ENCODE peak calls at places on chromosomes 16 and 17, in five cellular contexts. One of them, this sample, is unnamed. For H3K9me3 and H3K27me3, the result is how much of the 10 kb centered on the place peaks cover.

GRCh38 chr16:48317614-48318013 is 67.6 kb downstream of the SIAH1 start:
- DNase-seq in small intestine: no peak
- DNase-seq in Panc1: no peak
- DNase-seq in neural progenitor cell: no peak
- DNase-seq in uterus: no peak
- DNase-seq in this sample: peak

GRCh38 chr17:40325156-40326013 is 16.4 kb downstream of the RARA start:
- DNase-seq in uterus: no peak
- DNase-seq in small intestine: no peak
- DNase-seq in neural progenitor cell: no peak
- DNase-seq in Panc1: no peak
- DNase-seq in this sample: no peak

GRCh38 chr17:15744885-15745284 is 12.8 kb downstream of the TBC1D26 start:
- DNase-seq in neural progenitor cell: no peak
- DNase-seq in small intestine: no peak
- DNase-seq in Panc1: no peak
- DNase-seq in uterus: no peak
- DNase-seq in this sample: no peak

GRCh38 chr17:66310528-66311148 is 8.2 kb downstream of the PRKCA start:
- DNase-seq in small intestine: no peak
- DNase-seq in Panc1: no peak
- DNase-seq in uterus: no peak
- DNase-seq in neural progenitor cell: peak
- DNase-seq in this sample: no peak

GRCh38 chr16:88454315-88455057 is 1.4 kb downstream of the ZFPM1 start:
- DNase-seq in neural progenitor cell: peak
- DNase-seq in Panc1: no peak
- DNase-seq in uterus: no peak
- DNase-seq in small intestine: peak
- DNase-seq in this sample: no peak

GRCh38 chr17:72972263-72972951 is 120.1 kb downstream of the SLC39A11 start:
- DNase-seq in uterus: no peak
- DNase-seq in neural progenitor cell: no peak
- DNase-seq in small intestine: peak
- DNase-seq in Panc1: no peak
- DNase-seq in this sample: no peak

GRCh38 chr17:47803201-47803600 is 18.4 kb downstream of the OSBPL7 start:
- DNase-seq in neural progenitor cell: no peak
- DNase-seq in uterus: no peak
- DNase-seq in Panc1: no peak
- DNase-seq in small intestine: no peak
- DNase-seq in this sample: no peak

GRCh38 chr16:28820016-28820415 is 2.8 kb upstream of the ATXN2L start:
- DNase-seq in neural progenitor cell: no peak
- DNase-seq in uterus: no peak
- DNase-seq in small intestine: peak
- DNase-seq in Panc1: no peak
- DNase-seq in this sample: no peak

GRCh38 chr17:7613769-7614421 is 802 bp downstream of the FXR2 start:
- DNase-seq in neural progenitor cell: no peak
- DNase-seq in uterus: no peak
- DNase-seq in Panc1: no peak
- DNase-seq in small intestine: peak
- DNase-seq in this sample: no peak

GRCh38 chr16:87318158-87318644 is 1.0 kb upstream of the C16orf95 start:
- DNase-seq in uterus: no peak
- DNase-seq in Panc1: no peak
- DNase-seq in neural progenitor cell: no peak
- DNase-seq in small intestine: peak
- DNase-seq in this sample: no peak

GRCh38 chr16:88505405-88506082 is 52.5 kb downstream of the ZFPM1 start:
- DNase-seq in uterus: peak
- DNase-seq in neural progenitor cell: no peak
- DNase-seq in Panc1: no peak
- DNase-seq in small intestine: peak
- DNase-seq in this sample: peak

GRCh38 chr17:54944796-54945195 is 23.7 kb downstream of the COX11 start:
- DNase-seq in small intestine: no peak
- DNase-seq in Panc1: no peak
- DNase-seq in uterus: no peak
- DNase-seq in neural progenitor cell: no peak
- DNase-seq in this sample: no peak

GRCh38 chr16:19294156-19294649 is 8.7 kb downstream of the CLEC19A start:
- DNase-seq in uterus: peak
- DNase-seq in Panc1: no peak
- DNase-seq in small intestine: peak
- DNase-seq in neural progenitor cell: no peak
- DNase-seq in this sample: no peak

GRCh38 chr17:64496786-64497564 is at the start of gene POLG2:
- DNase-seq in small intestine: peak
- DNase-seq in neural progenitor cell: peak
- DNase-seq in uterus: peak
- DNase-seq in Panc1: no peak
- DNase-seq in this sample: peak

GRCh38 chr17:13158511-13159240 is 140.8 kb upstream of the ELAC2 start:
- DNase-seq in neural progenitor cell: no peak
- DNase-seq in small intestine: no peak
- DNase-seq in uterus: no peak
- DNase-seq in Panc1: no peak
- DNase-seq in this sample: no peak

GRCh38 chr16:67431077-67431804 is at the start of gene HSD11B2:
- DNase-seq in Panc1: no peak
- DNase-seq in neural progenitor cell: peak
- DNase-seq in small intestine: peak
- DNase-seq in uterus: peak
- DNase-seq in this sample: peak

GRCh38 chr16:73228649-73229048 is 180.7 kb upstream of the ZFHX3 start:
- DNase-seq in Panc1: no peak
- DNase-seq in neural progenitor cell: no peak
- DNase-seq in uterus: no peak
- DNase-seq in small intestine: no peak
- DNase-seq in this sample: peak

GRCh38 chr16:27723711-27724490 is 174.0 kb downstream of the KATNIP start:
- DNase-seq in neural progenitor cell: no peak
- DNase-seq in Panc1: no peak
- DNase-seq in small intestine: peak
- DNase-seq in uterus: no peak
- DNase-seq in this sample: no peak

DNA sequence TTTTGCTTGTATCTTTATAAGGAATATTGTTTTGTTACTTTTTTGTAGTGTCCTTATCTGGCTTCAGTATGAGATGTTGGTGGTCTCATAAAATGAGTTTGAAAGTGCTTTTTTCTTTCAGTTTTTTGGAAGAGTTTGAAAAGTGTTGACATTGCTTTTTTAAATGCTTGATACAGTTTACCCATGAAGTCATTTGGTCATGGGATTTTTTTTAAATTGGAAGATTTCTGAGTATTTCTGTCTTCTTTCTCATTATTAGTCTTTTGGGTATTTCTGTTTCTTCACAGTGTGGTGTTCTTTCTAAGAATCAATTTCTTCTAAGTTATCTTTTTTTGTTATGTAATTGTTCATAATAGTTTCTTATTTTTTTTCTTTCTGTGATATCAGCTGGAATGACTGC is 15.1 kb downstream of the ZNF267 start:
- DNase-seq in neural progenitor cell: no peak
- DNase-seq in small intestine: no peak
- DNase-seq in Panc1: no peak
- DNase-seq in uterus: no peak
- DNase-seq in this sample: no peak
- H3K9me3 ChIP-seq in neural progenitor cell: under half
- H3K9me3 ChIP-seq in small intestine: under half
- H3K9me3 ChIP-seq in Panc1: half or more
- H3K9me3 ChIP-seq in uterus: under half
- H3K9me3 ChIP-seq in this sample: under half

GRCh38 chr16:75244225-75244792 is 7.1 kb downstream of the BCAR1 start:
- DNase-seq in small intestine: no peak
- DNase-seq in uterus: peak
- DNase-seq in neural progenitor cell: no peak
- DNase-seq in Panc1: no peak
- DNase-seq in this sample: peak

GRCh38 chr16:75244844-75245758 is 6.3 kb downstream of the BCAR1 start:
- DNase-seq in Panc1: peak
- DNase-seq in small intestine: peak
- DNase-seq in neural progenitor cell: peak
- DNase-seq in uterus: peak
- DNase-seq in this sample: peak

GRCh38 chr16:75241955-75242354 is 9.5 kb downstream of the BCAR1 start:
- DNase-seq in small intestine: no peak
- DNase-seq in Panc1: no peak
- DNase-seq in neural progenitor cell: no peak
- DNase-seq in uterus: no peak
- DNase-seq in this sample: no peak

GRCh38 chr16:75241412-75241811 is 10.0 kb downstream of the BCAR1 start:
- DNase-seq in uterus: no peak
- DNase-seq in Panc1: no peak
- DNase-seq in small intestine: no peak
- DNase-seq in neural progenitor cell: no peak
- DNase-seq in this sample: no peak

GRCh38 chr16:75243667-75244224 is 7.7 kb downstream of the BCAR1 start:
- DNase-seq in neural progenitor cell: no peak
- DNase-seq in small intestine: no peak
- DNase-seq in Panc1: no peak
- DNase-seq in uterus: no peak
- DNase-seq in this sample: no peak
- H3K27me3 ChIP-seq in neural progenitor cell: under half
- H3K27me3 ChIP-seq in small intestine: under half
- H3K27me3 ChIP-seq in Panc1: under half
- H3K27me3 ChIP-seq in uterus: under half
- H3K27me3 ChIP-seq in this sample: under half

GRCh38 chr17:42087042-42087701 is 11.1 kb downstream of the ZNF385C start:
- DNase-seq in neural progenitor cell: no peak
- DNase-seq in uterus: no peak
- DNase-seq in Panc1: no peak
- DNase-seq in small intestine: no peak
- DNase-seq in this sample: no peak
- H3K4me3 ChIP-seq in neural progenitor cell: no peak
- H3K4me3 ChIP-seq in uterus: no peak
- H3K4me3 ChIP-seq in Panc1: no peak
- H3K4me3 ChIP-seq in small intestine: no peak
- H3K4me3 ChIP-seq in this sample: no peak

GRCh38 chr17:5184284-5184683 is 7.4 kb downstream of the ZNF594 start:
- DNase-seq in small intestine: no peak
- DNase-seq in Panc1: no peak
- DNase-seq in uterus: no peak
- DNase-seq in neural progenitor cell: no peak
- DNase-seq in this sample: no peak

GRCh38 chr17:5182597-5183409 is 8.9 kb downstream of the ZNF594 start:
- DNase-seq in small intestine: no peak
- DNase-seq in uterus: no peak
- DNase-seq in Panc1: no peak
- DNase-seq in neural progenitor cell: no peak
- DNase-seq in this sample: no peak

GRCh38 chr17:5183410-5183793 is 8.3 kb downstream of the ZNF594 start:
- DNase-seq in neural progenitor cell: no peak
- DNase-seq in small intestine: no peak
- DNase-seq in Panc1: no peak
- DNase-seq in uterus: no peak
- DNase-seq in this sample: no peak

GRCh38 chr17:5179003-5179402 is 12.7 kb downstream of the ZNF594 start:
- DNase-seq in Panc1: no peak
- DNase-seq in uterus: no peak
- DNase-seq in neural progenitor cell: no peak
- DNase-seq in small intestine: no peak
- DNase-seq in this sample: no peak

DNA sequence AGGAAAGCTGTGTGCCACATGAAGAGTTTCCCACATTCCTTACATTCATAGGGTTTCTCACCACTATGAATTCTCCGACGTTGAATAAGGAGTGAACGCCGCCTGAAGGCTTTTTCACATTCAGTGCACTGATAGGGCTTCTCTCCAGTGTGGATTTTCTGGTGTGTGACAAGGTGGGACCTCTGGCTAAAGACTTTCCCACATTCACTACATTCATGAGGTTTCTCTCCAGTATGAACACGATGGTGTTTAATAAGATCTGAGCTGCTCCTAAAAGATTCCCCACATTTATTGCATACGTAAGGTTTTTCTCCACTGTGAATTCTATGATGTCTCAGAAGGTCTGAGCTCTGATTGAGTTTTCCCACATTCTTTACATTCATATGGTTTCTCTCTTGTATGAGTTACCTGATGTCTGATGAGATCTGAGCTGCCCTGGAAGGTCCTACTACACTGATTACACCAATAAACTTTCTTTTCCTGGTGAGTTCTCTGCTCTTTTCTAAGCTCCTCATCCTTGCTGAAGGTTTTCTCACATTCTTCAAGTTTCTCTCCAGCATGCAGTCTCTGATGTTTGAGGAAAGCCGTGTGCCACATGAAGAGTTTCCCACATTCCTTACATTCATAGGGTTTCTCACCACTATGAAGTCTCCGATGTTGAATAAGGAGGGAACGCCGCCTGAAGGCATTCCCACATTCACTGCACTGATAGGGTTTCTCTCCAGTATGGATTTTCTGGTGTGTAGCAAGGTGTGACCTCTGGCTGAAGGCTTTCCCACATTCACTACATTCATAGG is 10.0 kb downstream of the ZNF594 start:
- DNase-seq in neural progenitor cell: no peak
- DNase-seq in small intestine: no peak
- DNase-seq in Panc1: no peak
- DNase-seq in uterus: no peak
- DNase-seq in this sample: no peak
- H3K9me3 ChIP-seq in neural progenitor cell: half or more
- H3K9me3 ChIP-seq in small intestine: under half
- H3K9me3 ChIP-seq in Panc1: half or more
- H3K9me3 ChIP-seq in uterus: under half
- H3K9me3 ChIP-seq in this sample: under half

This sample was measured in MG63.